ENCODE peak calls at places on chromosome 11, in five cellular contexts. One of them, this sample, is unnamed.

GRCh38 chr11:1888347-1888753 is 3.3 kb downstream of the PRR33 start:
- DNase-seq in mesenchymal stem cell: no peak
- DNase-seq in H9: no peak
- DNase-seq in H1: no peak
- DNase-seq in trophoblast cell: no peak
- DNase-seq in this sample: no peak

GRCh38 chr11:28010001-28010400 is 98.0 kb downstream of the KIF18A start:
- DNase-seq in trophoblast cell: no peak
- DNase-seq in H9: no peak
- DNase-seq in H1: no peak
- DNase-seq in mesenchymal stem cell: no peak
- DNase-seq in this sample: no peak

GRCh38 chr11:69209936-69210659 is 54.4 kb downstream of the SMIM38 start:
- DNase-seq in H9: no peak
- DNase-seq in mesenchymal stem cell: peak
- DNase-seq in trophoblast cell: peak
- DNase-seq in H1: no peak
- DNase-seq in this sample: no peak

GRCh38 chr11:27405134-27405533 is 42.1 kb upstream of the CCDC34 start:
- DNase-seq in H9: no peak
- DNase-seq in H1: no peak
- DNase-seq in mesenchymal stem cell: no peak
- DNase-seq in trophoblast cell: no peak
- DNase-seq in this sample: no peak

GRCh38 chr11:6612816-6613136 is 760 bp upstream of the TAF10 start:
- DNase-seq in H1: peak
- DNase-seq in trophoblast cell: no peak
- DNase-seq in mesenchymal stem cell: no peak
- DNase-seq in H9: peak
- DNase-seq in this sample: no peak

GRCh38 chr11:93532285-93532789 is 10.9 kb downstream of the SMCO4 start:
- DNase-seq in trophoblast cell: no peak
- DNase-seq in H1: no peak
- DNase-seq in H9: no peak
- DNase-seq in mesenchymal stem cell: peak
- DNase-seq in this sample: no peak

GRCh38 chr11:106072804-106073203 is 4.3 kb downstream of the KBTBD3 start:
- DNase-seq in mesenchymal stem cell: no peak
- DNase-seq in H9: no peak
- DNase-seq in H1: no peak
- DNase-seq in trophoblast cell: no peak
- DNase-seq in this sample: no peak

GRCh38 chr11:49995559-49995958 is 13.2 kb upstream of the OR4C12 start:
- DNase-seq in H9: peak
- DNase-seq in mesenchymal stem cell: peak
- DNase-seq in H1: peak
- DNase-seq in trophoblast cell: peak
- DNase-seq in this sample: no peak

GRCh38 chr11:69563946-69564780 is 76.8 kb upstream of the CCND1 start:
- DNase-seq in trophoblast cell: peak
- DNase-seq in mesenchymal stem cell: peak
- DNase-seq in H9: no peak
- DNase-seq in H1: no peak
- DNase-seq in this sample: no peak

DNA sequence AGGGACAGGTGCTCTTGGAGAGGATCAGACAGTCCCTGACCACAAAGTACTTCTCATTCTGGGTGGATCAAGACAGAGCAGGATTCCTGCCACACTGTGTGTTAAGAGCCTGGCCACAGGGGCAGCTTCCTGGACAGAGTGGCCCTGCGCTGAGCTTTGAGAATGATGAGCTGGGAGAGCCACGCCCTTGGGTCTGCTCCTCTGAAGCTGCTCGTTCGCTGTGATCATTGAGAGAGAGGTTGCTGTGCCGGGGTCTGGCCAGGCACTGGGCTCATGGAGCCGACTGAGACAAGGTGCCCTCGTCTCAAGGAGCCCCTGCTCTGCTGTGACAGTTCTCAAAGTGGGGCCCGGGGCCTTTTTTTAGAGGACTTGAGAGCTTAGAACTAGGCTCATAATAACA is 1.4 kb upstream of the MFRP start:
- DNase-seq in H1: no peak
- DNase-seq in mesenchymal stem cell: no peak
- DNase-seq in trophoblast cell: no peak
- DNase-seq in H9: peak
- DNase-seq in this sample: no peak
- H2BK12ac ChIP-seq in H1: no peak
- H2BK12ac ChIP-seq in mesenchymal stem cell: no peak
- H2BK12ac ChIP-seq in trophoblast cell: no peak
- H2BK12ac ChIP-seq in H9: no peak
- H2BK12ac ChIP-seq in this sample: no peak

GRCh38 chr11:3147257-3147619 is 17.9 kb downstream of the OSBPL5 start:
- DNase-seq in H9: no peak
- DNase-seq in trophoblast cell: no peak
- DNase-seq in H1: no peak
- DNase-seq in mesenchymal stem cell: no peak
- DNase-seq in this sample: no peak
- H2AFZ ChIP-seq in H9: no peak
- H2AFZ ChIP-seq in trophoblast cell: peak
- H2AFZ ChIP-seq in H1: no peak
- H2AFZ ChIP-seq in mesenchymal stem cell: no peak
- H2AFZ ChIP-seq in this sample: no peak

GRCh38 chr11:19879309-19880087 is 166.9 kb downstream of the NAV2 start:
- DNase-seq in H1: no peak
- DNase-seq in mesenchymal stem cell: no peak
- DNase-seq in H9: no peak
- DNase-seq in trophoblast cell: no peak
- DNase-seq in this sample: no peak
- H2BK12ac ChIP-seq in H1: no peak
- H2BK12ac ChIP-seq in mesenchymal stem cell: no peak
- H2BK12ac ChIP-seq in H9: no peak
- H2BK12ac ChIP-seq in trophoblast cell: no peak
- H2BK12ac ChIP-seq in this sample: no peak

GRCh38 chr11:121958978-121959340 is 157.1 kb downstream of the BLID start:
- DNase-seq in trophoblast cell: no peak
- DNase-seq in mesenchymal stem cell: no peak
- DNase-seq in H9: no peak
- DNase-seq in H1: no peak
- DNase-seq in this sample: no peak
- H2AFZ ChIP-seq in trophoblast cell: no peak
- H2AFZ ChIP-seq in mesenchymal stem cell: no peak
- H2AFZ ChIP-seq in H9: no peak
- H2AFZ ChIP-seq in H1: no peak
- H2AFZ ChIP-seq in this sample: no peak

This sample was measured in neuronal stem cell.